ENCODE peak calls at places on chromosome 13, in four cellular contexts. H is tibial artery, V is neural progenitor cell, T is PC-9. L is an unnamed sample. For H3K36me3, the result is how much of the 10 kb centered on the place peaks cover.

GRCh38 chr13:106156468-106156867 is 379.0 kb downstream of the EFNB2 start:
- DNase-seq in H (no peak), V (no peak), T (peak), L (peak)

GRCh38 chr13:110991991-110992508 is 77.2 kb upstream of the ANKRD10 start:
- DNase-seq in H (no peak), V (no peak), T (no peak), L (no peak)

GRCh38 chr13:113573065-113573464 is 11.5 kb upstream of the TFDP1 start:
- DNase-seq in H (no peak), V (no peak), T (no peak), L (no peak)

GRCh38 chr13:112144616-112145220 is 77.8 kb downstream of the SOX1 start:
- DNase-seq in H (peak), V (no peak), T (no peak), L (no peak)

GRCh38 chr13:113907637-113908617 is 44.1 kb upstream of the GAS6 start:
- DNase-seq in H (peak), V (no peak), T (no peak), L (peak)

GRCh38 chr13:114166381-114167131 is 12.5 kb upstream of the CFAP97D2 start:
- DNase-seq in H (peak), V (no peak), T (no peak), L (no peak)

GRCh38 chr13:22200469-22200868 is 529.6 kb downstream of the FGF9 start:
- DNase-seq in H (no peak), V (no peak), T (no peak), L (no peak)

GRCh38 chr13:110070511-110071120 is 236.3 kb downstream of the COL4A1 start:
- DNase-seq in H (no peak), V (no peak), T (no peak), L (no peak)

GRCh38 chr13:112545866-112546265 is 42.1 kb downstream of the TUBGCP3 start:
- DNase-seq in H (no peak), V (no peak), T (no peak), L (peak)

GRCh38 chr13:48258002-48258401 is 25.0 kb downstream of the ITM2B start:
- DNase-seq in H (no peak), V (no peak), T (no peak), L (no peak)

GRCh38 chr13:61778531-61778930 is 362.9 kb upstream of the PCDH20 start:
- DNase-seq in H (no peak), V (peak), T (no peak), L (no peak)

GRCh38 chr13:55244991-55245644 is 1895.6 kb upstream of the PRR20A start:
- DNase-seq in H (no peak), V (peak), T (no peak), L (no peak)

GRCh38 chr13:49353908-49354307 is 90.0 kb downstream of the CAB39L start:
- DNase-seq in H (no peak), V (no peak), T (no peak), L (peak)

GRCh38 chr13:108346376-108346775 is 76.9 kb downstream of the TNFSF13B start:
- DNase-seq in H (no peak), V (no peak), T (no peak), L (no peak)

GRCh38 chr13:79194272-79194671 is 211.8 kb downstream of the RBM26 start:
- DNase-seq in H (no peak), V (no peak), T (no peak), L (no peak)

GRCh38 chr13:95111608-95112007 is 189.6 kb downstream of the ABCC4 start:
- DNase-seq in H (no peak), V (no peak), T (no peak), L (no peak)

GRCh38 chr13:82772802-82773201 is 1109.5 kb downstream of the SLITRK1 start:
- DNase-seq in H (no peak), V (no peak), T (no peak), L (no peak)

GRCh38 chr13:78100481-78100880 is 181.8 kb upstream of the EDNRB start:
- DNase-seq in H (no peak), V (no peak), T (no peak), L (no peak)

GRCh38 chr13:27820524-27821482 is 28.5 kb downstream of the GSX1 start:
- DNase-seq in H (no peak), V (peak), T (no peak), L (no peak)

GRCh38 chr13:111115841-111116500 is 861 bp downstream of the ARHGEF7 start:
- DNase-seq in H (peak), V (peak), T (no peak), L (peak)

GRCh38 chr13:34207334-34207733 is 389.4 kb downstream of the RFC3 start:
- DNase-seq in H (no peak), V (no peak), T (no peak), L (peak)

GRCh38 chr13:27353166-27353583 is 71.2 kb upstream of the GTF3A start:
- DNase-seq in H (no peak), V (no peak), T (peak), L (no peak)

GRCh38 chr13:62305758-62306157 is 890.1 kb upstream of the PCDH20 start:
- DNase-seq in H (no peak), V (peak), T (no peak), L (no peak)

GRCh38 chr13:81275666-81276258 is 934.8 kb upstream of the SPRY2 start:
- DNase-seq in H (no peak), V (no peak), T (no peak), L (no peak)

GRCh38 chr13:26017932-26018690 is 33.7 kb downstream of the SHISA2 start:
- DNase-seq in H (no peak), V (no peak), T (no peak), L (no peak)

GRCh38 chr13:95494082-95494681 is 58.3 kb upstream of the CLDN10 start:
- DNase-seq in H (no peak), V (peak), T (peak), L (peak)

GRCh38 chr13:23628250-23628649 is 58.0 kb downstream of the TNFRSF19 start:
- DNase-seq in H (no peak), V (no peak), T (no peak), L (no peak)
- TF ChIP-seq CTCF in H (no peak), V (peak), T (no peak), L (no peak)

GRCh38 chr13:75219479-75220237 is 262.3 kb downstream of the TBC1D4 start:
- DNase-seq in H (peak), V (peak), T (no peak), L (no peak)
- H3K4me3 ChIP-seq in H (peak), V (peak), T (no peak), L (peak)

DNA sequence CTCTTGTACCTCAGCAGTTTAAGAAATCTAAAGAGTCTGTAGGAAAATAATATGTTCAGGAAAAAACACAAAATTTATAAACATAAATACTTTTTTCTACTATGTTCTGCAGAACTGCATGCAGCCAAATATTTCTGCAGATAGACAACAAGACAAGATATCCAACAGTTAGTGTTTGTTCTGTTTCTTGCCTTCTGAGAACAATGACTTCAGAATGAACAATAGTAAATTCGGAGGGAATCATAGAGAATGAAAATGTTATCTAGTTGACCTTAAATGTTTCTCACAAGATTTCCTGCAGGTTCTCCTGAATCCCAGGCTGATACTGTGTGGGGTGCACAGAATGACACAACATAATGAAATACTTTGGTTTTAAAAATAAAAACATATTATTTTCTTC is 180.4 kb downstream of the PCDH9 start:
- DNase-seq in H (no peak), V (no peak), T (no peak), L (no peak)
- H3K36me3 ChIP-seq in H (under half), V (under half), T (under half), L (under half)

GRCh38 chr13:98143157-98143553 is 261 bp downstream of the FARP1 start:
- DNase-seq in H (peak), V (no peak), T (no peak), L (no peak)

GRCh38 chr13:98143601-98144500 is 957 bp downstream of the FARP1 start:
- DNase-seq in H (peak), V (peak), T (peak), L (no peak)

GRCh38 chr13:98150836-98151489 is 8.1 kb downstream of the FARP1 start:
- DNase-seq in H (no peak), V (no peak), T (no peak), L (no peak)

GRCh38 chr13:98144501-98145350 is 1.8 kb downstream of the FARP1 start:
- DNase-seq in H (no peak), V (peak), T (peak), L (peak)

DNA sequence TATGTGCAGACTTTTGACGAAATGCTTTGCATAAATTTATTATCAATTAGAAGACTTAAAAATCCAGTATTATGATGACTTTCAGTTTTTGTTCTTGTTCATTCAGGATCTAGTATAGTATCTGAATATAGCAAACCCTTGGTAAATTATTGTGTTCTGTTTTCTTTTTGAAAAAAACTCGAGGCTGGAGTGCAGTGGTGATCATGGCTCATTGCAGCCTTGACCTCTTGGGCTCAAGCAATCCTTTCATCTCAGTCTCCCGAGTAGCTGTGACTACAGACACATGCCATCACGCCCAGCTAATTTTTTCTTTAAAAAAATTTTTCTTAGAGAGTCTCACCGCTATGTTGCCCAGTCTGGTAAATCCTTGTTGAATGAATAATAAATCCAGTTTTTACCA is 4.6 kb downstream of the FARP1 start:
- DNase-seq in H (no peak), V (no peak), T (no peak), L (no peak)
- TF ChIP-seq CTCF in H (no peak), V (no peak), T (no peak), L (no peak)